ENCODE peak calls at places on chromosomes 12 and 14, in six cellular contexts. S is stimulated activated CD4-positive, alpha-beta T cell treated with anti-CD3 and anti-CD28 coated beads, Interleukin-1b, Interleukin-23, amount 100 ng/mL, for 48 hours; C is activated CD4-positive, alpha-beta T cell treated with anti-CD3 and anti-CD28 coated beads, Interleukin-2, amount 50 U/mL, for 24 hours; P is activated CD4-positive, CD25-positive, alpha-beta regulatory T cell treated with anti-CD3 and anti-CD28 coated beads, Interleukin-2, amount 50 U/mL, for 72 hours; N is NCI-H1930; L is T-helper 2 cell. B is an unnamed sample.

GRCh38 chr14:55438066-55438683 is 2.2 kb downstream of the TBPL2 start:
- DNase-seq in S (no peak), C (no peak), P (no peak), N (peak; percentile 21), L (no peak), B (no peak)

GRCh38 chr12:49515266-49515665 is 23.6 kb upstream of the KCNH3 start:
- DNase-seq in S (no peak), C (no peak), P (no peak), N (no peak), L (no peak), B (no peak)

GRCh38 chr14:32998433-32998832 is 59.8 kb downstream of the NPAS3 start:
- DNase-seq in S (no peak), C (no peak), P (no peak), N (no peak), L (no peak), B (no peak)

GRCh38 chr12:104805186-104805585 is 152.9 kb downstream of the SLC41A2 start:
- DNase-seq in S (no peak), C (no peak), P (no peak), N (no peak), L (no peak), B (no peak)

GRCh38 chr12:93766802-93767523 is 89.8 kb downstream of the CRADD start:
- DNase-seq in S (peak; percentile 17), C (peak; percentile 29), P (no peak), N (no peak), L (no peak), B (no peak)

GRCh38 chr12:71546322-71546861 is 106.8 kb downstream of the LGR5 start:
- DNase-seq in S (no peak), C (no peak), P (no peak), N (no peak), L (no peak), B (no peak)

GRCh38 chr12:112919131-112919530 is 12.4 kb downstream of the OAS1 start:
- DNase-seq in S (no peak), C (no peak), P (no peak), N (no peak), L (no peak), B (no peak)

GRCh38 chr14:56754966-56755365 is 55.3 kb downstream of the OTX2 start:
- DNase-seq in S (no peak), C (no peak), P (no peak), N (peak; percentile 83), L (no peak), B (no peak)

GRCh38 chr12:3366451-3367155 is 124.4 kb upstream of the PRMT8 start:
- DNase-seq in S (no peak), C (no peak), P (no peak), N (no peak), L (no peak), B (no peak)

GRCh38 chr14:29637406-29637805 is 290.2 kb downstream of the PRKD1 start:
- DNase-seq in S (no peak), C (no peak), P (no peak), N (no peak), L (no peak), B (no peak)

GRCh38 chr14:68362841-68363240 is 430.0 kb downstream of the ZFP36L1 start:
- DNase-seq in S (no peak), C (no peak), P (no peak), N (no peak), L (no peak), B (no peak)

GRCh38 chr12:4037747-4038312 is 164.6 kb upstream of the PARP11 start:
- DNase-seq in S (no peak), C (no peak), P (no peak), N (no peak), L (no peak), B (no peak)

GRCh38 chr14:71070169-71070568 is 162.9 kb downstream of the PCNX1 start:
- DNase-seq in S (no peak), C (no peak), P (no peak), N (no peak), L (no peak), B (no peak)

GRCh38 chr14:85528882-85529585 is 910 bp upstream of the FLRT2 start:
- DNase-seq in S (no peak), C (no peak), P (no peak), N (no peak), L (no peak), B (no peak)

GRCh38 chr12:115004469-115005146 is 320.6 kb upstream of the TBX3 start:
- DNase-seq in S (no peak), C (no peak), P (no peak), N (no peak), L (no peak), B (no peak)

GRCh38 chr12:78376257-78376656 is 488.3 kb upstream of the SYT1 start:
- DNase-seq in S (no peak), C (no peak), P (no peak), N (no peak), L (no peak), B (no peak)